ENCODE peak calls at places on chromosome 6, in ten cellular contexts. One of them, this sample, is unnamed.

GRCh38 chr6:26033132-26033941 is 53.9 kb upstream of the HFE start:
- DNase-seq in foreskin fibroblast: peak
- DNase-seq in HL-60: peak
- DNase-seq in endothelial cell: peak
- DNase-seq in tibial nerve: no peak
- DNase-seq in GM10248: peak
- DNase-seq in cardiac muscle cell: peak
- DNase-seq in fibroblast of lung: peak
- DNase-seq in neural crest cell: peak
- DNase-seq in psoas muscle: peak
- DNase-seq in this sample: peak

GRCh38 chr6:21079468-21080048 is 514.0 kb upstream of the SOX4 start:
- DNase-seq in foreskin fibroblast: peak
- DNase-seq in HL-60: no peak
- DNase-seq in endothelial cell: no peak
- DNase-seq in tibial nerve: no peak
- DNase-seq in GM10248: no peak
- DNase-seq in cardiac muscle cell: peak
- DNase-seq in fibroblast of lung: peak
- DNase-seq in neural crest cell: no peak
- DNase-seq in psoas muscle: no peak
- DNase-seq in this sample: no peak

GRCh38 chr6:115796829-115797228 is 263.9 kb downstream of the FRK start:
- DNase-seq in foreskin fibroblast: no peak
- DNase-seq in HL-60: no peak
- DNase-seq in endothelial cell: no peak
- DNase-seq in tibial nerve: no peak
- DNase-seq in GM10248: no peak
- DNase-seq in cardiac muscle cell: no peak
- DNase-seq in fibroblast of lung: no peak
- DNase-seq in neural crest cell: no peak
- DNase-seq in psoas muscle: no peak
- DNase-seq in this sample: no peak

GRCh38 chr6:161153725-161154124 is 120.1 kb downstream of the AGPAT4 start:
- DNase-seq in foreskin fibroblast: no peak
- DNase-seq in HL-60: no peak
- DNase-seq in endothelial cell: no peak
- DNase-seq in tibial nerve: no peak
- DNase-seq in GM10248: no peak
- DNase-seq in cardiac muscle cell: no peak
- DNase-seq in fibroblast of lung: no peak
- DNase-seq in neural crest cell: no peak
- DNase-seq in psoas muscle: no peak
- DNase-seq in this sample: no peak

GRCh38 chr6:20319520-20320357 is 81.9 kb upstream of the E2F3 start:
- DNase-seq in foreskin fibroblast: no peak
- DNase-seq in HL-60: peak
- DNase-seq in endothelial cell: no peak
- DNase-seq in tibial nerve: no peak
- DNase-seq in GM10248: peak
- DNase-seq in cardiac muscle cell: no peak
- DNase-seq in fibroblast of lung: no peak
- DNase-seq in neural crest cell: no peak
- DNase-seq in psoas muscle: peak
- DNase-seq in this sample: no peak

GRCh38 chr6:5285081-5285480 is 23.8 kb downstream of the FARS2 start:
- DNase-seq in foreskin fibroblast: no peak
- DNase-seq in HL-60: no peak
- DNase-seq in endothelial cell: no peak
- DNase-seq in tibial nerve: no peak
- DNase-seq in GM10248: no peak
- DNase-seq in cardiac muscle cell: no peak
- DNase-seq in fibroblast of lung: no peak
- DNase-seq in neural crest cell: no peak
- DNase-seq in psoas muscle: no peak
- DNase-seq in this sample: no peak

GRCh38 chr6:167577891-167578361 is 248.8 kb upstream of the AFDN start:
- DNase-seq in foreskin fibroblast: no peak
- DNase-seq in HL-60: no peak
- DNase-seq in endothelial cell: no peak
- DNase-seq in tibial nerve: no peak
- DNase-seq in GM10248: no peak
- DNase-seq in cardiac muscle cell: no peak
- DNase-seq in fibroblast of lung: no peak
- DNase-seq in neural crest cell: no peak
- DNase-seq in psoas muscle: no peak
- DNase-seq in this sample: no peak

GRCh38 chr6:32461493-32461892 is 21.8 kb downstream of the HLA-DRA start:
- DNase-seq in foreskin fibroblast: no peak
- DNase-seq in HL-60: no peak
- DNase-seq in endothelial cell: no peak
- DNase-seq in tibial nerve: no peak
- DNase-seq in GM10248: no peak
- DNase-seq in cardiac muscle cell: no peak
- DNase-seq in fibroblast of lung: no peak
- DNase-seq in neural crest cell: no peak
- DNase-seq in psoas muscle: no peak
- DNase-seq in this sample: no peak

GRCh38 chr6:63759605-63760004 is 124.0 kb downstream of the PHF3 start:
- DNase-seq in foreskin fibroblast: no peak
- DNase-seq in HL-60: no peak
- DNase-seq in endothelial cell: no peak
- DNase-seq in tibial nerve: no peak
- DNase-seq in GM10248: no peak
- DNase-seq in cardiac muscle cell: peak
- DNase-seq in fibroblast of lung: no peak
- DNase-seq in neural crest cell: no peak
- DNase-seq in psoas muscle: no peak
- DNase-seq in this sample: no peak

GRCh38 chr6:43093361-43094289 is 17.5 kb downstream of the PTK7 start:
- DNase-seq in foreskin fibroblast: peak
- DNase-seq in HL-60: no peak
- DNase-seq in endothelial cell: no peak
- DNase-seq in tibial nerve: no peak
- DNase-seq in GM10248: no peak
- DNase-seq in cardiac muscle cell: peak
- DNase-seq in fibroblast of lung: peak
- DNase-seq in neural crest cell: peak
- DNase-seq in psoas muscle: no peak
- DNase-seq in this sample: peak

GRCh38 chr6:85406641-85407075 is 43.2 kb upstream of the NT5E start:
- DNase-seq in foreskin fibroblast: no peak
- DNase-seq in HL-60: no peak
- DNase-seq in endothelial cell: no peak
- DNase-seq in tibial nerve: no peak
- DNase-seq in GM10248: no peak
- DNase-seq in cardiac muscle cell: no peak
- DNase-seq in fibroblast of lung: no peak
- DNase-seq in neural crest cell: no peak
- DNase-seq in psoas muscle: no peak
- DNase-seq in this sample: peak

GRCh38 chr6:157689875-157690274 is 133.2 kb upstream of the SNX9 start:
- DNase-seq in foreskin fibroblast: no peak
- DNase-seq in HL-60: no peak
- DNase-seq in endothelial cell: no peak
- DNase-seq in tibial nerve: no peak
- DNase-seq in GM10248: no peak
- DNase-seq in cardiac muscle cell: no peak
- DNase-seq in fibroblast of lung: no peak
- DNase-seq in neural crest cell: no peak
- DNase-seq in psoas muscle: no peak
- DNase-seq in this sample: no peak

GRCh38 chr6:2037230-2037926 is 208.0 kb downstream of the GMDS start:
- DNase-seq in foreskin fibroblast: no peak
- DNase-seq in HL-60: no peak
- DNase-seq in endothelial cell: no peak
- DNase-seq in tibial nerve: no peak
- DNase-seq in GM10248: no peak
- DNase-seq in cardiac muscle cell: peak
- DNase-seq in fibroblast of lung: peak
- DNase-seq in neural crest cell: no peak
- DNase-seq in psoas muscle: no peak
- DNase-seq in this sample: no peak
- TF ChIP-seq CTCF in foreskin fibroblast: no peak
- TF ChIP-seq CTCF in HL-60: no peak
- TF ChIP-seq CTCF in endothelial cell: no peak
- TF ChIP-seq CTCF in tibial nerve: no peak
- TF ChIP-seq CTCF in GM10248: no peak
- TF ChIP-seq CTCF in cardiac muscle cell: peak
- TF ChIP-seq CTCF in fibroblast of lung: no peak
- TF ChIP-seq CTCF in neural crest cell: peak
- TF ChIP-seq CTCF in psoas muscle: no peak
- TF ChIP-seq CTCF in this sample: peak

DNA sequence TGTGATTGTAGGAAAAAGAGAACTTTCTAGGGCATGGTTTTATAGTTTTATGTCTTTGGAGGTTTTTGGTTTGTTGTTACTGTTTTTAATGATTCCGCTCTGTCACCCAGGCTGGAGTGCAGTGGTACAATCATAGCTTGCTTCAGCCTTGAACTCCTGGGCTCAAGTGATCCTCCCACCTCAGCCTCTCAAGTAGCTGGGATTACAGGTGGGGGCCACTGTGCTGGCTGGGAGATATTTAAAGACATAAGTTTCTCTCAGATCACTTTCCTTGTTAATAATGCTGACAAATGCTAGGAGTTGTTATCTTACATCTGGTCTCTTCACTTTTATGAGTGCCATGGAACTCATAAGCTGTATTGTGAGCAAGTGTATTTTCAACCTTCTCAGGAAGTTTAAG is 116.3 kb downstream of the SCAF8 start:
- DNase-seq in foreskin fibroblast: no peak
- DNase-seq in HL-60: no peak
- DNase-seq in endothelial cell: no peak
- DNase-seq in tibial nerve: no peak
- DNase-seq in GM10248: no peak
- DNase-seq in cardiac muscle cell: no peak
- DNase-seq in fibroblast of lung: no peak
- DNase-seq in neural crest cell: no peak
- DNase-seq in psoas muscle: no peak
- DNase-seq in this sample: no peak
- TF ChIP-seq CTCF in foreskin fibroblast: no peak
- TF ChIP-seq CTCF in HL-60: no peak
- TF ChIP-seq CTCF in endothelial cell: no peak
- TF ChIP-seq CTCF in tibial nerve: no peak
- TF ChIP-seq CTCF in GM10248: no peak
- TF ChIP-seq CTCF in cardiac muscle cell: no peak
- TF ChIP-seq CTCF in fibroblast of lung: no peak
- TF ChIP-seq CTCF in neural crest cell: no peak
- TF ChIP-seq CTCF in psoas muscle: no peak
- TF ChIP-seq CTCF in this sample: no peak

GRCh38 chr6:119128252-119128912 is 49.9 kb upstream of the FAM184A start:
- DNase-seq in foreskin fibroblast: peak
- DNase-seq in HL-60: no peak
- DNase-seq in endothelial cell: no peak
- DNase-seq in tibial nerve: no peak
- DNase-seq in GM10248: no peak
- DNase-seq in cardiac muscle cell: peak
- DNase-seq in fibroblast of lung: peak
- DNase-seq in neural crest cell: no peak
- DNase-seq in psoas muscle: no peak
- DNase-seq in this sample: no peak

GRCh38 chr6:119126826-119127225 is 48.4 kb upstream of the FAM184A start:
- DNase-seq in foreskin fibroblast: no peak
- DNase-seq in HL-60: no peak
- DNase-seq in endothelial cell: no peak
- DNase-seq in tibial nerve: no peak
- DNase-seq in GM10248: no peak
- DNase-seq in cardiac muscle cell: no peak
- DNase-seq in fibroblast of lung: no peak
- DNase-seq in neural crest cell: no peak
- DNase-seq in psoas muscle: no peak
- DNase-seq in this sample: no peak

GRCh38 chr6:119129968-119130484 is 51.6 kb upstream of the FAM184A start:
- DNase-seq in foreskin fibroblast: peak
- DNase-seq in HL-60: no peak
- DNase-seq in endothelial cell: no peak
- DNase-seq in tibial nerve: no peak
- DNase-seq in GM10248: no peak
- DNase-seq in cardiac muscle cell: peak
- DNase-seq in fibroblast of lung: peak
- DNase-seq in neural crest cell: no peak
- DNase-seq in psoas muscle: no peak
- DNase-seq in this sample: peak

GRCh38 chr6:119127627-119128026 is 49.2 kb upstream of the FAM184A start:
- DNase-seq in foreskin fibroblast: no peak
- DNase-seq in HL-60: no peak
- DNase-seq in endothelial cell: no peak
- DNase-seq in tibial nerve: no peak
- DNase-seq in GM10248: no peak
- DNase-seq in cardiac muscle cell: no peak
- DNase-seq in fibroblast of lung: no peak
- DNase-seq in neural crest cell: no peak
- DNase-seq in psoas muscle: no peak
- DNase-seq in this sample: no peak

DNA sequence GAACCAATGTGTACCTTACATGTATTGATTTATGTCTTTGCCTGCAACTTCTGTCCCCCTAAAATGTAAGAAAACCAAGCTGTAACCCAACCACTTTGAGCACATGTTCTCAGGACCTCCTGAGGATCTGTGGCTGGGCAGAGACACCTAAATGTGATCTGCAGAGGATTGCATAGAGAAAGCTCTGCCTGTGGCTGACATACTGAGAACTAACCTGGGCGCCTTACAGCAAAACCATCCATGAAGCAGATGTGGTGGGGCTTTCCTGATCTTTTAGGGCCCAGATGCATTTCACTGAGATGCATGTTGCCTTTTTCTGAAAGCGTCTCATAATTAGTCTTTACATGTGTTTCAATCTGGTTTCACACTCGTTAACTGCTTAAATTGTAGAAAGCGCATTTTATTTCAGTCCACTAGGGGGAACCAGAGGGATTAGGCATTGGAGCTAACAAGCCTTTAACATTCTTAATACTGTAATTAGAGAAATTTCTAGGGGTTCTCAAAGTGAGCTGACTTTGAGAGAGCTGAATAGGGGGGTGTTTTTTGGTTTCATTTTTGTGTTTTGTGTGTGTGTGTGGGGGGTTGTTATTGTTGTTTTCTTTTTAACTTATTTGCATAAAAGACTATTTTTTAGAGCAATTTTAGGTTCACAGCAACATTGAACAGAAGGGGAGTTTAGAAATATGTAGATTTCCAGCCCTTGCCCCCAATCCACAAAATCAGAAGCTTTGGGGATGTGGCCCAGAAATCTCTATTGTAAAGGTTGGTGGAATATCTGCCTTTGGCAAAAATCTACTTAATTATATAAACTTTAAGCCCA is 50.9 kb upstream of the FAM184A start:
- DNase-seq in foreskin fibroblast: peak
- DNase-seq in HL-60: peak
- DNase-seq in endothelial cell: no peak
- DNase-seq in tibial nerve: no peak
- DNase-seq in GM10248: peak
- DNase-seq in cardiac muscle cell: peak
- DNase-seq in fibroblast of lung: peak
- DNase-seq in neural crest cell: peak
- DNase-seq in psoas muscle: no peak
- DNase-seq in this sample: peak
- TF ChIP-seq CTCF in foreskin fibroblast: peak
- TF ChIP-seq CTCF in HL-60: peak
- TF ChIP-seq CTCF in endothelial cell: peak
- TF ChIP-seq CTCF in tibial nerve: peak
- TF ChIP-seq CTCF in GM10248: peak
- TF ChIP-seq CTCF in cardiac muscle cell: peak
- TF ChIP-seq CTCF in fibroblast of lung: peak
- TF ChIP-seq CTCF in neural crest cell: peak
- TF ChIP-seq CTCF in psoas muscle: peak
- TF ChIP-seq CTCF in this sample: peak

GRCh38 chr6:35202066-35202546 is 11.7 kb upstream of the SCUBE3 start:
- DNase-seq in foreskin fibroblast: no peak
- DNase-seq in HL-60: no peak
- DNase-seq in endothelial cell: no peak
- DNase-seq in tibial nerve: no peak
- DNase-seq in GM10248: no peak
- DNase-seq in cardiac muscle cell: no peak
- DNase-seq in fibroblast of lung: no peak
- DNase-seq in neural crest cell: no peak
- DNase-seq in psoas muscle: no peak
- DNase-seq in this sample: no peak
- TF ChIP-seq CTCF in foreskin fibroblast: no peak
- TF ChIP-seq CTCF in HL-60: no peak
- TF ChIP-seq CTCF in endothelial cell: no peak
- TF ChIP-seq CTCF in tibial nerve: no peak
- TF ChIP-seq CTCF in GM10248: no peak
- TF ChIP-seq CTCF in cardiac muscle cell: no peak
- TF ChIP-seq CTCF in fibroblast of lung: no peak
- TF ChIP-seq CTCF in neural crest cell: no peak
- TF ChIP-seq CTCF in psoas muscle: no peak
- TF ChIP-seq CTCF in this sample: no peak

This sample was measured in MCF 10A.